ENCODE peak calls at places on chromosomes 1 and 21, in five cellular contexts. D is mucosa of gallbladder; W is activated CD4-positive, alpha-beta T cell treated with anti-CD3 and anti-CD28 coated beads, Interleukin-2, amount 50 U/mL, for 1 hour; P is SW480; Z is ACHN. X is an unnamed sample.

GRCh38 chr1:19036701-19037605 is 80.5 kb upstream of the IFFO2 start:
- DNase-seq in P (no peak), D (no peak), W (no peak), Z (no peak), X (no peak)

GRCh38 chr21:31416465-31416864 is 72.4 kb upstream of the TIAM1 start:
- DNase-seq in D (no peak), W (no peak), P (no peak), Z (no peak), X (no peak)

GRCh38 chr1:41515131-41515678 is 30.7 kb upstream of the EDN2 start:
- DNase-seq in W (no peak), Z (no peak), P (peak; percentile 88), D (peak; percentile 40), X (no peak)

GRCh38 chr1:15124362-15125100 is 29.0 kb upstream of the TMEM51 start:
- DNase-seq in W (no peak), D (no peak), P (no peak), Z (no peak), X (no peak)

GRCh38 chr1:95733031-95733430 is 499.0 kb downstream of the RWDD3 start:
- DNase-seq in P (no peak), Z (no peak), D (no peak), W (no peak), X (no peak)

GRCh38 chr1:47710075-47711071 is 272.5 kb downstream of the FOXD2 start:
- DNase-seq in D (peak; percentile 70), Z (peak; percentile 53), W (peak; percentile 61), P (no peak), X (peak; percentile 93)

GRCh38 chr21:45302082-45303061 is 14.7 kb upstream of the POFUT2 start:
- DNase-seq in W (peak; percentile 74), P (no peak), Z (no peak), D (peak; percentile 67), X (no peak)

GRCh38 chr1:54342306-54342705 is 63.9 kb downstream of the SSBP3 start:
- DNase-seq in W (no peak), P (peak; percentile 16), Z (no peak), D (no peak), X (no peak)

GRCh38 chr1:1059494-1060280 is 14.4 kb downstream of the RNF223 start:
- DNase-seq in D (peak; percentile 88), Z (peak; percentile 82), P (peak; percentile 80), W (peak; percentile 90), X (peak; percentile 78)

GRCh38 chr1:2104621-2105427 is 54.6 kb downstream of the PRKCZ start:
- DNase-seq in P (peak; percentile 92), D (no peak), Z (no peak), W (no peak), X (no peak)

GRCh38 chr1:155277896-155278688 is 829 bp downstream of the HCN3 start:
- DNase-seq in W (peak; percentile 74), P (peak; percentile 71), D (peak; percentile 56), Z (peak; percentile 62), X (peak; percentile 58)

GRCh38 chr1:53332833-53333232 is 5.0 kb upstream of the LRP8 start:
- DNase-seq in P (no peak), W (no peak), D (no peak), Z (no peak), X (no peak)

GRCh38 chr1:211959221-211959620 is 76.1 kb downstream of the INTS7 start:
- DNase-seq in D (no peak), Z (no peak), W (no peak), P (no peak), X (no peak)

GRCh38 chr1:20126806-20127440 is 7.6 kb upstream of the PLA2G2D start:
- DNase-seq in Z (no peak), P (no peak), W (no peak), D (no peak), X (no peak)

GRCh38 chr1:149945206-149945605 is 8.5 kb upstream of the MTMR11 start:
- DNase-seq in D (no peak), W (no peak), Z (no peak), P (no peak), X (no peak)